ENCODE peak calls at places on chromosomes 5 and 9, in eight cellular contexts. E is right atrium auricular region, M is mesothelial cell of epicardium, V is coronary artery, Q is AG04450, F is OCI-LY7, P is foreskin fibroblast, X is PC-3. K is an unnamed sample.

GRCh38 chr9:133844431-133844830 is 106.3 kb upstream of the SARDH start:
- DNase-seq in E (no peak), M (no peak), V (no peak), Q (no peak), F (no peak), P (no peak), X (no peak), K (no peak)

GRCh38 chr5:13218518-13218917 is 726.0 kb downstream of the DNAH5 start:
- DNase-seq in E (no peak), M (no peak), V (no peak), Q (no peak), F (no peak), P (no peak), X (peak; percentile 76), K (no peak)

GRCh38 chr9:123448247-123448646 is 92.2 kb downstream of the CRB2 start:
- DNase-seq in E (no peak), M (no peak), V (peak; percentile 21), Q (no peak), F (no peak), P (no peak), X (no peak), K (no peak)

GRCh38 chr9:126720661-126721530 is 83.9 kb upstream of the ZBTB43 start:
- DNase-seq in E (peak; percentile 52), M (no peak), V (no peak), Q (no peak), F (no peak), P (no peak), X (no peak), K (no peak)

GRCh38 chr5:171604195-171604594 is 181.4 kb upstream of the SMIM23 start:
- DNase-seq in E (no peak), M (no peak), V (no peak), Q (no peak), F (no peak), P (no peak), X (no peak), K (no peak)

GRCh38 chr9:91298304-91298703 is 63.4 kb downstream of the AUH start:
- DNase-seq in E (no peak), M (no peak), V (no peak), Q (no peak), F (no peak), P (peak; percentile 40), X (no peak), K (no peak)

GRCh38 chr5:151598984-151599383 is 7.9 kb upstream of the FAT2 start:
- DNase-seq in E (no peak), M (no peak), V (no peak), Q (no peak), F (no peak), P (no peak), X (peak; percentile 74), K (no peak)

GRCh38 chr9:99490736-99491135 is 268.7 kb downstream of the SEC61B start:
- DNase-seq in E (no peak), M (no peak), V (no peak), Q (no peak), F (no peak), P (peak; percentile 27), X (no peak), K (no peak)

GRCh38 chr9:94783121-94783664 is 56.7 kb downstream of the AOPEP start:
- DNase-seq in E (peak; percentile 83), M (peak; percentile 24), V (peak; percentile 86), Q (peak; percentile 58), F (peak; percentile 56), P (peak; percentile 83), X (peak; percentile 98), K (peak; percentile 68)

GRCh38 chr9:130183133-130183762 is 11.0 kb downstream of the NCS1 start:
- DNase-seq in E (no peak), M (no peak), V (peak; percentile 90), Q (peak; percentile 39), F (no peak), P (peak; percentile 78), X (no peak), K (peak; percentile 29)

GRCh38 chr9:112443200-112443599 is 43.4 kb upstream of the KIAA1958 start:
- DNase-seq in E (no peak), M (no peak), V (no peak), Q (no peak), F (peak; percentile 39), P (no peak), X (peak; percentile 18), K (no peak)

GRCh38 chr5:36696059-36696673 is 89.8 kb downstream of the SLC1A3 start:
- DNase-seq in E (peak; percentile 68), M (no peak), V (no peak), Q (peak; percentile 21), F (peak; percentile 60), P (peak; percentile 46), X (peak; percentile 86), K (no peak)

GRCh38 chr5:73999306-73999705 is 373.3 kb downstream of the ARHGEF28 start:
- DNase-seq in E (no peak), M (no peak), V (no peak), Q (no peak), F (no peak), P (no peak), X (no peak), K (no peak)

GRCh38 chr5:73170522-73170921 is 2.5 kb upstream of the TMEM174 start:
- DNase-seq in E (no peak), M (no peak), V (no peak), Q (no peak), F (peak; percentile 52), P (peak; percentile 10), X (peak; percentile 36), K (no peak)

GRCh38 chr5:111194053-111194452 is 30.1 kb upstream of the CAMK4 start:
- DNase-seq in E (no peak), M (no peak), V (no peak), Q (no peak), F (no peak), P (no peak), X (no peak), K (no peak)

GRCh38 chr5:67010684-67011409 is 185.8 kb downstream of the CD180 start:
- DNase-seq in E (no peak), M (no peak), V (no peak), Q (peak; percentile 32), F (no peak), P (peak; percentile 95), X (peak; percentile 94), K (peak; percentile 42)

GRCh38 chr9:137621131-137621757 is 2.4 kb downstream of the EHMT1 start:
- DNase-seq in E (no peak), M (no peak), V (no peak), Q (no peak), F (peak; percentile 58), P (no peak), X (peak; percentile 19), K (no peak)
- TF ChIP-seq CTCF in E (peak; percentile 43), M (peak; percentile 69), V (no peak), Q (peak; percentile 47), F (peak; percentile 71), P (peak; percentile 26), X (peak; percentile 45), K (peak; percentile 32)

GRCh38 chr5:55994998-55995914 is 493 bp upstream of the IL6ST start:
- DNase-seq in E (peak; percentile 97), M (peak; percentile 96), V (peak; percentile 98), Q (peak; percentile 92), F (peak; percentile 95), P (peak; percentile 99), X (peak; percentile 90), K (peak; percentile 89)
- TF ChIP-seq CTCF in E (peak; percentile 55), M (no peak), V (no peak), Q (peak; percentile 10), F (no peak), P (no peak), X (no peak), K (no peak)

GRCh38 chr5:106116682-106117081 is 1554.1 kb downstream of the EFNA5 start:
- DNase-seq in E (no peak), M (no peak), V (no peak), Q (peak; percentile 62), F (no peak), P (no peak), X (peak; percentile 45), K (no peak)

GRCh38 chr5:106127985-106128384 is 1542.8 kb downstream of the EFNA5 start:
- DNase-seq in E (no peak), M (no peak), V (no peak), Q (no peak), F (no peak), P (no peak), X (no peak), K (no peak)

GRCh38 chr5:106127341-106127781 is 1543.4 kb downstream of the EFNA5 start:
- DNase-seq in E (no peak), M (no peak), V (no peak), Q (no peak), F (no peak), P (no peak), X (peak; percentile 13), K (no peak)

GRCh38 chr5:106121972-106122605 is 1548.6 kb downstream of the EFNA5 start:
- DNase-seq in E (no peak), M (no peak), V (no peak), Q (no peak), F (peak; percentile 20), P (no peak), X (peak; percentile 60), K (peak; percentile 4)
- TF ChIP-seq CTCF in E (peak; percentile 52), M (peak; percentile 50), V (no peak), Q (peak; percentile 66), F (peak; percentile 94), P (peak; percentile 85), X (peak; percentile 94), K (peak; percentile 98)

DNA sequence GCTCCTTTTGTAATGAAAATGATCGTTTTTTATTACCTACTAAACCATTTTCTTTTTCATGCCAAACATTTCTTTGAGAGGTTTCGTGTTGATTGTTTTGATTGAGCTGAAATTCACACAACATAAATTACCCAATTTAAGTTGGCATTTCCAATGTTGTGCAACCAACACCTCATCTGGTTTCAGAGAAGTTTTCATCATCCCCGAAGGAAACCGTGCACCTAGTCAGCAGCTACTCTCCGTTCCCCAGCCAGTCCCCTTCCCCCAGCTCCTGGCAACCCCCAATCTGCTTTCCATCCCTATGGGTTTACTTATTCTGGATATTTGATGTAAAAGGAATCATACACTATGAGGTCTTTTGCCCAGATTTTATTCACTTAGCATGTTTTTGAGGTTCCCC is 123.6 kb downstream of the ADCY2 start:
- DNase-seq in E (no peak), M (no peak), V (no peak), Q (no peak), F (no peak), P (no peak), X (no peak), K (no peak)
- TF ChIP-seq CTCF in E (no peak), M (no peak), V (no peak), Q (no peak), F (no peak), P (no peak), X (no peak), K (no peak)

DNA sequence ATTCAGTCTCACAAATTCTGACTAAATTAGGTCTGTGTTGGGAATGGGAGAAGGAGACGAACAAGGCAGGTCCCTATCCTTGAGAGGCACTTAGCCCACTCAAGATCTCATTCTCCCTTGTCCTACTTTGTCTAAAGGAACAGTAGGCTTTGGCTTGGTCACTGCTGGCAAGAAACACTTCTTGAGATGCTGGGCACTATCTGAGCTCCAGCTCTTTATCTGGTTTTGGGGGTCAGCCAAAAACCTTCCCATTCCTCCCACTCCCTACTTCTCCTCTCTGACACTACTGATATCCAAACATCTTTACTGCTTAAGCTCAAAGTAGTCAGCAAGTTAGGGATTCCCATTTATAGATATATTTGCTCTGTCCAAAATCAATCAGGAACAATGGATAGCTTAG is 155.2 kb downstream of the MAPKAP1 start:
- DNase-seq in E (no peak), M (no peak), V (no peak), Q (no peak), F (no peak), P (no peak), X (no peak), K (no peak)
- TF ChIP-seq CTCF in E (no peak), M (no peak), V (no peak), Q (no peak), F (no peak), P (no peak), X (no peak), K (no peak)